ENCODE peak calls at places on chromosomes 5 and 9, in ten cellular contexts. Y is Ammon's horn; I is left cardiac atrium; J is posterior vena cava; Z is GM20000; H is NCI-H226; V is naive thymus-derived CD8-positive, alpha-beta T cell; X is posterior cingulate gyrus; D is pancreas; N is stimulated activated CD4-positive, alpha-beta T cell treated with anti-CD3 and anti-CD28 coated beads, Interleukin-15, amount 100 ng/mL, for 1 hour. G is an unnamed sample.

GRCh38 chr9:134688661-134689319 is 47.2 kb downstream of the COL5A1 start:
- DNase-seq in Y (no peak), I (no peak), J (peak; percentile 73), Z (no peak), H (no peak), V (no peak), X (no peak), D (no peak), N (no peak), G (no peak)

GRCh38 chr5:68928617-68929302 is 165.1 kb upstream of the SLC30A5 start:
- DNase-seq in Y (no peak), I (no peak), J (no peak), Z (no peak), H (no peak), V (no peak), X (no peak), D (no peak), N (no peak), G (no peak)

GRCh38 chr9:129108805-129109370 is 1.7 kb downstream of the CRAT start:
- DNase-seq in Y (no peak), I (no peak), J (no peak), Z (no peak), H (no peak), V (no peak), X (no peak), D (peak; percentile 73), N (no peak), G (no peak)

GRCh38 chr9:36187414-36187813 is 3.3 kb upstream of the CLTA start:
- DNase-seq in Y (no peak), I (no peak), J (no peak), Z (no peak), H (peak; percentile 66), V (no peak), X (no peak), D (no peak), N (no peak), G (no peak)

GRCh38 chr9:95103385-95104087 is 214.0 kb downstream of the FANCC start:
- DNase-seq in Y (no peak), I (no peak), J (peak; percentile 69), Z (no peak), H (no peak), V (no peak), X (no peak), D (no peak), N (no peak), G (no peak)

GRCh38 chr5:139492700-139493192 is 10.2 kb upstream of the STING1 start:
- DNase-seq in Y (no peak), I (no peak), J (no peak), Z (no peak), H (peak; percentile 48), V (no peak), X (no peak), D (no peak), N (no peak), G (no peak)

GRCh38 chr5:178483620-178484019 is 106.6 kb downstream of the COL23A1 start:
- DNase-seq in Y (no peak), I (peak; percentile 38), J (no peak), Z (no peak), H (no peak), V (peak; percentile 43), X (no peak), D (no peak), N (peak; percentile 8), G (no peak)

GRCh38 chr5:103569313-103570060 is 6.9 kb upstream of the NUDT12 start:
- DNase-seq in Y (no peak), I (no peak), J (no peak), Z (no peak), H (no peak), V (no peak), X (no peak), D (peak; percentile 73), N (no peak), G (no peak)

GRCh38 chr9:84622981-84623380 is 46.5 kb upstream of the NTRK2 start:
- DNase-seq in Y (no peak), I (no peak), J (no peak), Z (no peak), H (no peak), V (no peak), X (no peak), D (no peak), N (no peak), G (no peak)

GRCh38 chr5:113614191-113614590 is 100.7 kb downstream of the YTHDC2 start:
- DNase-seq in Y (no peak), I (no peak), J (no peak), Z (no peak), H (peak; percentile 77), V (no peak), X (no peak), D (no peak), N (no peak), G (no peak)

GRCh38 chr9:133677126-133678010 is 41.2 kb downstream of the DBH start:
- DNase-seq in Y (no peak), I (no peak), J (no peak), Z (no peak), H (no peak), V (peak; percentile 52), X (no peak), D (no peak), N (peak; percentile 43), G (no peak)

GRCh38 chr9:16344343-16344742 is 526.1 kb downstream of the BNC2 start:
- DNase-seq in Y (no peak), I (no peak), J (no peak), Z (no peak), H (peak; percentile 86), V (no peak), X (no peak), D (no peak), N (no peak), G (peak; percentile 51)

GRCh38 chr5:158840193-158840592 is 259.5 kb downstream of the EBF1 start:
- DNase-seq in Y (no peak), I (no peak), J (no peak), Z (no peak), H (no peak), V (no peak), X (no peak), D (no peak), N (no peak), G (no peak)

GRCh38 chr9:117945286-117945685 is 241.1 kb downstream of the TLR4 start:
- DNase-seq in Y (no peak), I (no peak), J (no peak), Z (no peak), H (no peak), V (no peak), X (no peak), D (no peak), N (no peak), G (no peak)

GRCh38 chr5:150253416-150254208 is 36.0 kb downstream of the CAMK2A start:
- DNase-seq in Y (no peak), I (no peak), J (no peak), Z (no peak), H (no peak), V (no peak), X (no peak), D (no peak), N (no peak), G (no peak)

GRCh38 chr5:157280927-157281326 is 15.0 kb downstream of the CYFIP2 start:
- DNase-seq in Y (no peak), I (no peak), J (no peak), Z (no peak), H (no peak), V (no peak), X (no peak), D (no peak), N (no peak), G (no peak)

GRCh38 chr9:79383096-79383495 is 188.7 kb upstream of the TLE4 start:
- DNase-seq in Y (no peak), I (no peak), J (no peak), Z (no peak), H (no peak), V (no peak), X (no peak), D (no peak), N (no peak), G (no peak)

GRCh38 chr5:176986280-176986679 is 20.3 kb downstream of the UIMC1 start:
- DNase-seq in Y (no peak), I (no peak), J (no peak), Z (no peak), H (no peak), V (no peak), X (no peak), D (no peak), N (no peak), G (no peak)

GRCh38 chr5:35087971-35088370 is 40.2 kb upstream of the AGXT2 start:
- DNase-seq in Y (no peak), I (no peak), J (no peak), Z (no peak), H (no peak), V (no peak), X (no peak), D (no peak), N (no peak), G (no peak)

GRCh38 chr9:117718085-117718484 is 13.9 kb downstream of the TLR4 start:
- DNase-seq in Y (peak; percentile 43), I (no peak), J (no peak), Z (peak; percentile 25), H (no peak), V (peak; percentile 46), X (no peak), D (no peak), N (no peak), G (no peak)

GRCh38 chr9:89808801-89809200 is 204.0 kb downstream of the GADD45G start:
- DNase-seq in Y (no peak), I (no peak), J (no peak), Z (no peak), H (no peak), V (no peak), X (no peak), D (no peak), N (no peak), G (no peak)

GRCh38 chr5:6868170-6868569 is 154.9 kb downstream of the TENT4A start:
- DNase-seq in Y (peak; percentile 79), I (no peak), J (no peak), Z (no peak), H (no peak), V (no peak), X (peak; percentile 52), D (no peak), N (no peak), G (no peak)

GRCh38 chr5:10583663-10584572 is 20.0 kb downstream of the ANKRD33B start:
- DNase-seq in Y (no peak), I (no peak), J (no peak), Z (no peak), H (no peak), V (no peak), X (no peak), D (no peak), N (no peak), G (no peak)

GRCh38 chr9:22111176-22111870 is 102.2 kb upstream of the CDKN2B start:
- DNase-seq in Y (no peak), I (no peak), J (no peak), Z (no peak), H (no peak), V (no peak), X (no peak), D (no peak), N (no peak), G (no peak)